ENCODE peak calls at places on chromosome 3, in six cellular contexts. C, G, R, P, F and D are unnamed samples.

GRCh38 chr3:103440539-103441113 is 1005.8 kb downstream of the ZPLD1 start:
- DNase-seq in C (no peak), G (peak), R (no peak), P (peak), F (no peak), D (peak)

GRCh38 chr3:123909785-123910184 is 25.7 kb upstream of the MYLK start:
- DNase-seq in C (no peak), G (no peak), R (no peak), P (peak), F (no peak), D (peak)

GRCh38 chr3:129323651-129324294 is 45.1 kb downstream of the HMCES start:
- DNase-seq in C (no peak), G (no peak), R (peak), P (peak), F (no peak), D (peak)

GRCh38 chr3:187744169-187745151 is 808 bp downstream of the BCL6 start:
- DNase-seq in C (peak), G (peak), R (peak), P (no peak), F (peak), D (peak)

GRCh38 chr3:197317250-197317963 is 19.0 kb upstream of the DLG1 start:
- DNase-seq in C (peak), G (peak), R (no peak), P (no peak), F (peak), D (no peak)

GRCh38 chr3:66498718-66499611 is 1.9 kb downstream of the LRIG1 start:
- DNase-seq in C (no peak), G (no peak), R (peak), P (no peak), F (no peak), D (no peak)

GRCh38 chr3:186225603-186226002 is 116.7 kb upstream of the ETV5 start:
- DNase-seq in C (no peak), G (no peak), R (no peak), P (peak), F (no peak), D (peak)

GRCh38 chr3:59608356-59608755 is 558.5 kb upstream of the CFAP20DC start:
- DNase-seq in C (no peak), G (no peak), R (no peak), P (no peak), F (no peak), D (no peak)

GRCh38 chr3:168073842-168074311 is 21.8 kb downstream of the GOLIM4 start:
- DNase-seq in C (no peak), G (peak), R (no peak), P (no peak), F (no peak), D (no peak)

GRCh38 chr3:96755519-96755918 is 58.9 kb upstream of the EPHA6 start:
- DNase-seq in C (no peak), G (no peak), R (no peak), P (no peak), F (no peak), D (no peak)

GRCh38 chr3:193997228-193998192 is 138.4 kb upstream of the HES1 start:
- DNase-seq in C (no peak), G (no peak), R (no peak), P (no peak), F (no peak), D (no peak)

GRCh38 chr3:60048447-60048848 is 998.6 kb upstream of the CFAP20DC start:
- DNase-seq in C (no peak), G (no peak), R (no peak), P (no peak), F (no peak), D (no peak)

GRCh38 chr3:61903931-61904657 is 342.7 kb downstream of the PTPRG start:
- DNase-seq in C (peak), G (peak), R (no peak), P (peak), F (no peak), D (no peak)

GRCh38 chr3:111472556-111472955 is 69.4 kb upstream of the CD96 start:
- DNase-seq in C (no peak), G (no peak), R (no peak), P (no peak), F (no peak), D (no peak)

GRCh38 chr3:42090973-42091731 is at the start of gene TRAK1:
- DNase-seq in C (peak), G (peak), R (no peak), P (no peak), F (peak), D (no peak)

GRCh38 chr3:16031434-16031833 is 143.0 kb upstream of the GALNT15 start:
- DNase-seq in C (no peak), G (no peak), R (no peak), P (no peak), F (no peak), D (no peak)

GRCh38 chr3:196793224-196793623 is 53.6 kb downstream of the PAK2 start:
- DNase-seq in C (peak), G (peak), R (no peak), P (no peak), F (no peak), D (no peak)

GRCh38 chr3:40417845-40418543 is 31.0 kb downstream of the ENTPD3 start:
- DNase-seq in C (peak), G (no peak), R (no peak), P (no peak), F (no peak), D (no peak)

GRCh38 chr3:18035641-18036466 is 293.4 kb upstream of the TBC1D5 start:
- DNase-seq in C (no peak), G (no peak), R (no peak), P (no peak), F (no peak), D (no peak)

GRCh38 chr3:186193534-186194450 is 84.9 kb upstream of the ETV5 start:
- DNase-seq in C (peak), G (no peak), R (peak), P (no peak), F (no peak), D (peak)

GRCh38 chr3:105094588-105094987 is 272.1 kb upstream of the ALCAM start:
- DNase-seq in C (no peak), G (no peak), R (no peak), P (no peak), F (no peak), D (no peak)

GRCh38 chr3:79973917-79974595 is 206.3 kb upstream of the ROBO1 start:
- DNase-seq in C (no peak), G (peak), R (no peak), P (no peak), F (no peak), D (no peak)

DNA sequence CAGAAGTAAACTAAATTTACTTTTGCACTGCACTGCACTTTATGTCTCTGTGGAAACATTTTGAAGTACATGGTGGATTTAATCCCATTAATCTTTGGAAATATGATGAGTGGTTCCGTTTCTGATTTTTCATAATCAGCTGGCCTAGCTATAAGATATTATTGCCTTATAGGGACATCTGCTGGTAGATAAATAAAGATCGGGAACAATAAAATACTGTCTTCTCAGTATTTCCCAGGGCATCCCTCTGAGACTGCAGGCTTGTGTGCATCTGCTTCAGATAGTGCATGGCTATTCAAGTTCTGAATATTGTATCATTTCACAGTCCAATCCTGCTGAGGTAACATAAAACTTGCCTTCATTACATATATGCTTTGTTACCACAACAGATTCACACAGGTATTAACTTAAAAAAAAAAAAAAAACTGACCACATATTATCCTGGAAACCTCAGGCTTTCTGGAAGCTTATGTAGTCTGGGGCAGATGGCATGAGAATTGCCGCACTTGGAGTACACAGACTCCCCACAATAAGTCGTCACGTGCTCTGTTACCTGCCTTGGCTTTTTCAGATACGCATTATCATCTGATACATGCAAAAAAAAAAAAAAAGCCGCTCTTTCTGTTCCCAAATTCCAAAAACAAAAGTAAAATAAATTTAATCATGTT is 330.8 kb upstream of the AGTR1 start:
- DNase-seq in C (no peak), G (peak), R (no peak), P (peak), F (no peak), D (peak)
- TF ChIP-seq CTCF in C (peak), G (peak), R (no peak), P (peak), F (no peak), D (peak)

DNA sequence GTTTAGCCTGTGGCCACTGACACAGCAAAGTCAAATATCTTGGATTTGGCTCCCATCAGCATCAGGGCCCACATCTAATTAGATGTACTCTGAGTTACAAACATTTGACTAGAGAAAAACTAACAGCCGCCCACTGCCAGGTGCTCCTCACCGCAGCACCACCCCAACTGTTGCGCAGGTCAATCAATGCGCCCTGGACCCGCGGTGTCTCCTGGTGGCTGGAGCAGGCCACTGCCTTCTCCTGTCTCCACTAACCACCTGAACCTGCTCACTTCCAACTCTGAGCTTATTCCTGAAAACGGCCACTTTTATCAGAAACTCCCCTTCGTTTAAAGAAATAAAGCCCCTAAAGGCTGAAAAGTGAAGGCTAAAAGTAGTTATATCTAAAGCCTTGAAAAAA is 4.3 kb downstream of the RIOX2 start:
- DNase-seq in C (no peak), G (no peak), R (no peak), P (no peak), F (no peak), D (no peak)
- TF ChIP-seq CTCF in C (no peak), G (no peak), R (no peak), P (no peak), F (no peak), D (no peak)

GRCh38 chr3:33128706-33129105 is 14.9 kb downstream of the CRTAP start:
- DNase-seq in C (no peak), G (no peak), R (no peak), P (no peak), F (no peak), D (no peak)

GRCh38 chr3:33134026-33134625 is 20.3 kb downstream of the CRTAP start:
- DNase-seq in C (no peak), G (no peak), R (no peak), P (peak), F (no peak), D (no peak)

GRCh38 chr3:33130144-33130543 is 16.3 kb downstream of the CRTAP start:
- DNase-seq in C (no peak), G (no peak), R (no peak), P (no peak), F (no peak), D (no peak)

GRCh38 chr3:33131328-33132018 is 17.7 kb downstream of the CRTAP start:
- DNase-seq in C (peak), G (peak), R (no peak), P (peak), F (no peak), D (peak)

DNA sequence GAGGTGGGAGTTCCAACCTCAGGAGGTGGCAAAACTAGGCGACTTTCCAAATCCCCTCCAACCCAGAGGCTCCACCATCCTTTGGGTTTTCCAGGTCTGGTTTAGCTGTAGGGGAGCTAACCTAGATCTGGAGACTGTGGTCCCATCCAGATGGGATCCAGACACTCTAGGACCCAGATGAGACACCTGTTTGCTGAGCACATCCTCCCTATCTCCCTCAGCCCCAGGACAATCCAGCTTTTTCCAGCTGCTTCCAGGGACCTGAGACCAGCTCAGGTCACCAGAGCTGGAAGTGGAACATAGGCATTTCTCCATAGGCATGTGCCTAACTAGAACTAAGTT is 18.2 kb downstream of the CRTAP start:
- DNase-seq in C (no peak), G (no peak), R (no peak), P (no peak), F (no peak), D (no peak)
- TF ChIP-seq CTCF in C (no peak), G (no peak), R (no peak), P (no peak), F (no peak), D (no peak)

GRCh38 chr3:134790099-134790498 is 5.0 kb upstream of the EPHB1 start:
- DNase-seq in C (no peak), G (no peak), R (no peak), P (no peak), F (no peak), D (no peak)

GRCh38 chr3:134793562-134793961 is 1.5 kb upstream of the EPHB1 start:
- DNase-seq in C (no peak), G (no peak), R (no peak), P (no peak), F (no peak), D (no peak)

GRCh38 chr3:134792700-134793099 is 2.4 kb upstream of the EPHB1 start:
- DNase-seq in C (no peak), G (no peak), R (no peak), P (no peak), F (no peak), D (no peak)

GRCh38 chr3:134794323-134794722 is 737 bp upstream of the EPHB1 start:
- DNase-seq in C (no peak), G (no peak), R (no peak), P (no peak), F (no peak), D (no peak)

GRCh38 chr3:134791992-134792391 is 3.1 kb upstream of the EPHB1 start:
- DNase-seq in C (no peak), G (no peak), R (no peak), P (no peak), F (no peak), D (no peak)
- TF ChIP-seq CTCF in C (no peak), G (no peak), R (no peak), P (no peak), F (no peak), D (no peak)

DNA sequence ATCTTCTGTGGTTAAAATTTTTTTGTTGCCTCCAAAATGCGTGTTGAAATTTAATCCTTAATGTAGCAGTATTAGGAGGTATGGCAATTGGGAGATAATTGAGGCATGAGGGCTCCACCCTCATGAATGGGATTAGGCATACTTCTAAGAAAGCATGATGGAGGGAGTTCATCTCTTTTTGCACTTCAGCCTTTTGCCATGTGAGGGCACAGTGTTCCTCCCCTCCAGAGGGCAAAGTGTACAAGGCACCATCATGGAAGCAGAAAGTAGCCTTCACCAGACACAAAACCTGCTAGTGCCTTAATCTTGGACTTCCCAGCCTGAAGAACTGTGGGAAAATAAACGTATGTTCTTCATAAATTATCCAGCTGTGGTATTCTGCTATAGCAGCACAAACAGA is 429.5 kb downstream of the ZIC1 start:
- DNase-seq in C (peak), G (peak), R (no peak), P (peak), F (no peak), D (no peak)
- TF ChIP-seq CTCF in C (peak), G (peak), R (no peak), P (peak), F (no peak), D (peak)

DNA sequence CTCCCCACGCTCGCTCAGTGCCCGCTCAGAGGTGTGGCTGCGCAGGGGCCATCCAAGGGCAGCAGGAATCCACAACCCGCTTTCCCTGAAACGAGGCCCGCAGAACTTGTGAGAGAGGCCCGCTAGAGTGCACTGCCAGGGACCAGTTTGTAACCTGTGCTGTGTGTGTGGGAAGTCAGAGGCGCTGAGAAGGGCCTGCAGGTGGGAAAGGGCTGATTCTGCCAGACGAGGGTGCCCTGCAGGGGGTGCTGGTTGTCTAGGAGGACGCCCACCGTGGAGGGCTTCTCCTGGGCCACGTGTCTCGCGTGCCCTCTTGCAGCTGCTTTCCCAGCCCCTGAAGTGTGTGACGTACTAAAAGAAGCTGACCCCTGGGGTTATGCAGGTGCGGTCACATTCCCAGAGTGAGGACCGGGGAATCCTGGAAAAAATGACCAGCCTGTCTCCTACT is 83.3 kb downstream of the C3orf70 start:
- DNase-seq in C (peak), G (no peak), R (no peak), P (no peak), F (no peak), D (no peak)
- TF ChIP-seq CTCF in C (no peak), G (no peak), R (no peak), P (no peak), F (no peak), D (no peak)

GRCh38 chr3:117128133-117128532 is 418.6 kb downstream of the TUSC7 start:
- DNase-seq in C (no peak), G (no peak), R (no peak), P (no peak), F (no peak), D (no peak)
- TF ChIP-seq CTCF in C (no peak), G (no peak), R (no peak), P (no peak), F (no peak), D (no peak)

GRCh38 chr3:180633722-180634121 is 31.8 kb downstream of the TTC14 start:
- DNase-seq in C (no peak), G (no peak), R (no peak), P (peak), F (no peak), D (no peak)

GRCh38 chr3:180630360-180630759 is 28.4 kb downstream of the TTC14 start:
- DNase-seq in C (no peak), G (no peak), R (no peak), P (no peak), F (no peak), D (no peak)

GRCh38 chr3:180626844-180627243 is 24.9 kb downstream of the TTC14 start:
- DNase-seq in C (no peak), G (no peak), R (no peak), P (peak), F (no peak), D (peak)

GRCh38 chr3:180631317-180631716 is 29.4 kb downstream of the TTC14 start:
- DNase-seq in C (no peak), G (no peak), R (no peak), P (no peak), F (no peak), D (no peak)
- TF ChIP-seq CTCF in C (no peak), G (peak), R (no peak), P (no peak), F (no peak), D (peak)

DNA sequence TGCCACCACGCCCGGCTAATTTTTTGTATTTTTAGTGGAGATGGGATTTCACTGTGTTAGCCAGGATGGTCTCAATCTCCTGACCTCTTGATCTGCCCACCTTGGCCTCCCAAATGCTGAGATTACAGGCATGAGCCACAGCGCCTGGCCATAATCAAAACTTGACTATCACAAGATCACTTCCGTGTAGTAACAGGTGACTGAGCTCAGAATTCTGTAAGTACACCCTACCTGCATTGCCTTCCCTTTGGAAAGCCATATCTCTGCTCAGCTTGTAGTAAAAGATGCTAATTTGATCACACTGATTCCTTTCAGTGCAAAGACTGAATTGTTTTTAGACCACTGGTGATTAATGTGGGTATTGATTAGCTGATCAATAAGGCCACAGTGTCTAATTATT is 167.1 kb downstream of the SHOX2 start:
- DNase-seq in C (no peak), G (no peak), R (no peak), P (no peak), F (no peak), D (no peak)
- TF ChIP-seq CTCF in C (no peak), G (no peak), R (no peak), P (no peak), F (no peak), D (no peak)

DNA sequence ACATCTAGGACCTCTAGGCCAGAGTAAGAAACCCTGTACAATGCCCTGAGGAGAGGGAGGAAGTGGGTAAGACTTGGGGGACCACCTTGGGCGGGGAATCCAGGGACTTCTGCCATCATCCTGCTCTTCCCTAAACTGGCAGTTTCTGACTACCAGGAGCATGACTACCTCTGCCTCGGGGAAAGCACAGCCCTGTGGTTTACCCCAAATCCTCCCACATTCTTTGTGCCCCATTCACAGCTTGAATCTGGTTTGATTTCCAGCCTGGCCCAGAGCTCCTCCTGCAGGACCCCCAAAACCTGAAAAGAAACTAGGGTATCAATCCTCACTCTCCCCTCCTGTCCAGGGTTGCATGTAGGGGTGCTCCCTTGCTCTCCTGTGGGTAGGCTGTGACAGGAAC is 4.7 kb downstream of the C3orf18 start:
- DNase-seq in C (no peak), G (peak), R (no peak), P (no peak), F (no peak), D (no peak)
- TF ChIP-seq CTCF in C (no peak), G (no peak), R (no peak), P (no peak), F (no peak), D (no peak)